ENCODE peak calls at places on chromosome 2, in four cellular contexts. J, H, S and T are unnamed samples.

GRCh38 chr2:172962824-172963223 is 112.8 kb upstream of the MAP3K20 start:
- DNase-seq in J (no peak), H (no peak), S (no peak), T (no peak)

GRCh38 chr2:203586696-203587095 is 51.6 kb upstream of the RAPH1 start:
- DNase-seq in J (no peak), H (no peak), S (no peak), T (no peak)

GRCh38 chr2:20446280-20446916 is 476 bp upstream of the RHOB start:
- DNase-seq in J (no peak), H (no peak), S (no peak), T (no peak)

GRCh38 chr2:133266075-133266925 is 302.0 kb downstream of the NCKAP5 start:
- DNase-seq in J (no peak), H (peak; percentile 17), S (peak; percentile 56), T (peak; percentile 19)

GRCh38 chr2:13676269-13676668 is 956.2 kb upstream of the LRATD1 start:
- DNase-seq in J (no peak), H (no peak), S (no peak), T (no peak)

GRCh38 chr2:146623771-146624170 is 1221.1 kb upstream of the ACVR2A start:
- DNase-seq in J (no peak), H (no peak), S (no peak), T (no peak)

GRCh38 chr2:175648577-175649063 is 353.4 kb downstream of the LNPK start:
- DNase-seq in J (no peak), H (no peak), S (no peak), T (no peak)

GRCh38 chr2:219218279-219219112 is at the start of gene ABCB6:
- DNase-seq in J (peak; percentile 94), H (peak; percentile 96), S (peak; percentile 93), T (peak; percentile 95)

DNA sequence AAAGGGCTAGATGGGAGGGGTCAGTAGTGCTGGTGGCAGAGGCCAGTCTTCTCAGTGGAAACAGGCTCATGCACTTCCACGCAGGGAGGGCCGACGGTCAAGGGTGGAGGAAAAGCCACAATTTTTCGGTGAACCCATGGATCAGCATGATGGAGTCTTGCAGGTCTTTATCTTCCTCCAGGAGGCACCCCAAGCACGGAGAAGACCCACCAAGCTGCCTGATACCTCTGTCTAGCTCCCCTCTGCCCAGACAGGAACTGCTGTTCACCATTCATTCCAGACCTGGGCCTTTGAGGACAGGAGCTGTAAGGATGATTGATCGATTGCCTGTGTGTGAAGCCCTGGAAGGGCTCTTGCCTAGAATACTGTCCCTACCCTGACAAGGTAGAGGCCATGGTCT is 2.8 kb upstream of the LRRFIP1 start:
- DNase-seq in J (no peak), H (no peak), S (no peak), T (peak; percentile 61)
- TF ChIP-seq CTCF in J (no peak), H (no peak), S (no peak), T (peak; percentile 28)

GRCh38 chr2:64313311-64313710 is 140.7 kb upstream of the LGALSL start:
- DNase-seq in J (no peak), H (no peak), S (no peak), T (no peak)

GRCh38 chr2:64311948-64312621 is 141.9 kb upstream of the LGALSL start:
- DNase-seq in J (no peak), H (peak; percentile 88), S (peak; percentile 52), T (no peak)

GRCh38 chr2:64311191-64311910 is 142.6 kb upstream of the LGALSL start:
- DNase-seq in J (no peak), H (no peak), S (no peak), T (no peak)

GRCh38 chr2:64315561-64315960 is 138.4 kb upstream of the LGALSL start:
- DNase-seq in J (no peak), H (no peak), S (no peak), T (no peak)

GRCh38 chr2:64312622-64312948 is 141.4 kb upstream of the LGALSL start:
- DNase-seq in J (no peak), H (no peak), S (no peak), T (no peak)
- TF ChIP-seq CTCF in J (no peak), H (no peak), S (no peak), T (no peak)

GRCh38 chr2:15058015-15058414 is 425.5 kb downstream of the LRATD1 start:
- DNase-seq in J (no peak), H (no peak), S (no peak), T (peak; percentile 23)
- TF ChIP-seq CTCF in J (no peak), H (peak; percentile 14), S (peak; percentile 12), T (peak; percentile 55)

DNA sequence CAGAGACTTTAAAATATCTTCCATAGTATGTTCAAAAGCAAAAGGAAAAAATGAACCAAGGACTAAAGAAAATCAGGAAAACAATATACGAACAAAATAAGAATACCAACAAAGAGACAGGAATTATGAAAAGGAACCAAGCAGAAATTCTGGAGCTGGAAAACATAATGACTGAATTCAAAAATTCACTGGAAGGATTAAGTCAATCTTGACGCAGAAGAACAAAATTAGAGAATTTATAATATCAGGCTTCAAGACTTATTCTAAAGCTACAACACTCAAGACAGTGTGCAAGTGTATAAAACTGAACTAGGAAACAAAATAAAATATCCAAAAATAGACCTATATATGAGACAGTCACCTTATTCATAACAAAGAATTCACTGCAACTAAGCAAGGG is 56.9 kb upstream of the GYPC start:
- DNase-seq in J (no peak), H (no peak), S (no peak), T (no peak)
- TF ChIP-seq CTCF in J (no peak), H (no peak), S (no peak), T (no peak)

GRCh38 chr2:160409480-160409879 is 84.1 kb downstream of the RBMS1 start:
- DNase-seq in J (no peak), H (no peak), S (no peak), T (no peak)

GRCh38 chr2:160408575-160409291 is 84.9 kb downstream of the RBMS1 start:
- DNase-seq in J (no peak), H (peak; percentile 33), S (peak; percentile 16), T (no peak)

GRCh38 chr2:160408205-160408561 is 85.4 kb downstream of the RBMS1 start:
- DNase-seq in J (no peak), H (no peak), S (no peak), T (no peak)

GRCh38 chr2:160406591-160407392 is 86.8 kb downstream of the RBMS1 start:
- DNase-seq in J (peak; percentile 77), H (peak; percentile 69), S (no peak), T (peak; percentile 54)

GRCh38 chr2:160407393-160408204 is 86.0 kb downstream of the RBMS1 start:
- DNase-seq in J (peak; percentile 56), H (peak; percentile 82), S (peak; percentile 71), T (peak; percentile 55)
- TF ChIP-seq CTCF in J (no peak), H (no peak), S (no peak), T (no peak)

GRCh38 chr2:142975239-142975638 is 97.8 kb downstream of the KYNU start:
- DNase-seq in J (no peak), H (no peak), S (no peak), T (no peak)

GRCh38 chr2:142974288-142975024 is 97.0 kb downstream of the KYNU start:
- DNase-seq in J (no peak), H (peak; percentile 31), S (no peak), T (no peak)

GRCh38 chr2:142973822-142974207 is 96.4 kb downstream of the KYNU start:
- DNase-seq in J (no peak), H (no peak), S (no peak), T (no peak)

DNA sequence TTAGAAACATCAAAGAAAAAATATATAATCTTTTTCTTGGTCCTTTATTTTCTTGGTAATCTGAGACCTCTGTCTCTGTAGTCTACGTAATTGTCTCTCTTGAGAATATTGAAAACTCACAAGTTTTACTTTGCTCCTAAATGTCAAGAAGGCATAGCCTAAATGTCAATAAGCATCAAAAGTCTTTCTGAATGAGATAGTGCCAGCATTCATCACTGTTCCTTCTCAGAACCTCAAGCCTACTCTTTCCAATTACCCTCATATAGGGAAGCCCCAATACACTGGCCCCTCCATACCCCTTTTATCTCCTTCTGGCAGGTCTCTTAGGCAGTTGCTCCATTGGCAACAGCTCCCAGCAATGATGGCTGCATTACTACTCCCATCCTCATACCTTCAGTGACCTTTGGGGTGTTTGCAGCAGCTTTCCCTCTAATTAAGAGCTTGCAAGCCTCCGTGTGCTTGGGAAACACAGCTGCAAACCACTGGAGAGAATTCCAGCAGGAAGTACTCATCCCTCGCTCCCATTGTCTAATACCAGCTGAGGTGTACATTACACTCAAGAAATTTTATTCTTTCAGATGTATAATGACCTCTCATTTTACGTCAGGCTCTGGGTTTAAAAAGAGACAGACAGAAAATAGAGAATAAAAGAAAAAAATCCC is 95.8 kb downstream of the KYNU start:
- DNase-seq in J (no peak), H (no peak), S (no peak), T (no peak)
- TF ChIP-seq CTCF in J (no peak), H (no peak), S (no peak), T (no peak)